ENCODE peak calls at places on chromosomes 2 and 18, in five cellular contexts. O is activated naive CD4-positive, alpha-beta T cell treated with anti-CD3 and anti-CD28 coated beads, Interleukin-2, amount 10 ng/mL, durations not matched to agents 7 days and 5 days; D is DMS 273 treated with DMSO at 0.1 percent for 48 hours; P is HEK293T; F is HTR-8/SVneo. V is an unnamed sample.

GRCh38 chr2:56801770-56802169 is 618.0 kb downstream of the CCDC85A start:
- DNase-seq in O (no peak), D (no peak), P (no peak), F (peak), V (no peak)

GRCh38 chr2:198098918-198099317 is 294.5 kb downstream of the PLCL1 start:
- DNase-seq in O (no peak), D (no peak), P (no peak), F (no peak), V (no peak)

GRCh38 chr2:33552758-33553461 is 46.2 kb downstream of the FAM98A start:
- DNase-seq in O (no peak), D (no peak), P (no peak), F (no peak), V (no peak)

GRCh38 chr2:82875891-82876290 is 1583.2 kb downstream of the SUCLG1 start:
- DNase-seq in O (no peak), D (no peak), P (no peak), F (no peak), V (no peak)

GRCh38 chr18:41593276-41593675 is 361.8 kb upstream of the PIK3C3 start:
- DNase-seq in O (no peak), D (no peak), P (no peak), F (no peak), V (no peak)

GRCh38 chr2:168461178-168461941 is 5.3 kb downstream of the CERS6 start:
- DNase-seq in O (no peak), D (no peak), P (no peak), F (no peak), V (no peak)

GRCh38 chr2:31020713-31021112 is 117.5 kb downstream of the GALNT14 start:
- DNase-seq in O (no peak), D (no peak), P (no peak), F (no peak), V (no peak)

GRCh38 chr18:50507120-50507590 is 52.7 kb upstream of the MAPK4 start:
- DNase-seq in O (no peak), D (peak), P (peak), F (peak), V (peak)

GRCh38 chr18:13318644-13319501 is 100.3 kb downstream of the LDLRAD4 start:
- DNase-seq in O (no peak), D (no peak), P (no peak), F (no peak), V (no peak)

GRCh38 chr2:179606141-179606540 is 255.3 kb downstream of the ZNF385B start:
- DNase-seq in O (no peak), D (no peak), P (no peak), F (no peak), V (no peak)

GRCh38 chr2:234334146-234334545 is 162.7 kb downstream of the ARL4C start:
- DNase-seq in O (no peak), D (no peak), P (no peak), F (no peak), V (no peak)

GRCh38 chr18:78106946-78107345 is 857.3 kb downstream of the GALR1 start:
- DNase-seq in O (no peak), D (no peak), P (no peak), F (no peak), V (no peak)

GRCh38 chr2:164535280-164536025 is 85.8 kb downstream of the GRB14 start:
- DNase-seq in O (no peak), D (no peak), P (no peak), F (no peak), V (no peak)

GRCh38 chr18:66077066-66077465 is 326.3 kb downstream of the CDH7 start:
- DNase-seq in O (no peak), D (no peak), P (no peak), F (no peak), V (no peak)

GRCh38 chr2:41854227-41854626 is 193.6 kb upstream of the PKDCC start:
- DNase-seq in O (no peak), D (no peak), P (no peak), F (no peak), V (no peak)

GRCh38 chr2:38534746-38535403 is 67.9 kb downstream of the HNRNPLL start:
- DNase-seq in O (no peak), D (no peak), P (no peak), F (no peak), V (no peak)

GRCh38 chr2:240919161-240919781 is 13.1 kb downstream of the CROCC2 start:
- DNase-seq in O (peak), D (no peak), P (no peak), F (no peak), V (no peak)

GRCh38 chr2:54669677-54670484 is 53.6 kb upstream of the EML6 start:
- DNase-seq in O (no peak), D (no peak), P (no peak), F (peak), V (no peak)

GRCh38 chr2:61125123-61125710 is 36.8 kb upstream of the C2orf74 start:
- DNase-seq in O (no peak), D (no peak), P (no peak), F (no peak), V (no peak)

GRCh38 chr18:45871655-45872054 is 46.2 kb downstream of the SIGLEC15 start:
- DNase-seq in O (no peak), D (no peak), P (no peak), F (peak), V (no peak)

GRCh38 chr2:198883604-198884003 is 574.1 kb downstream of the SATB2 start:
- DNase-seq in O (no peak), D (no peak), P (no peak), F (no peak), V (no peak)

GRCh38 chr18:11960743-11961380 is 20.4 kb upstream of the IMPA2 start:
- DNase-seq in O (no peak), D (no peak), P (no peak), F (no peak), V (no peak)

GRCh38 chr18:75344615-75345014 is 82.9 kb downstream of the SMIM21 start:
- DNase-seq in O (no peak), D (no peak), P (no peak), F (no peak), V (no peak)

GRCh38 chr2:203018181-203018580 is 3.5 kb downstream of the NBEAL1 start:
- DNase-seq in O (no peak), D (no peak), P (no peak), F (no peak), V (no peak)

GRCh38 chr2:126227250-126227649 is 428.7 kb upstream of the GYPC start:
- DNase-seq in O (no peak), D (no peak), P (no peak), F (no peak), V (no peak)

GRCh38 chr2:183123117-183123958 is 905 bp upstream of the NUP35 start:
- DNase-seq in O (peak), D (no peak), P (no peak), F (no peak), V (no peak)

GRCh38 chr18:61546598-61546997 is 213.4 kb downstream of the CDH20 start:
- DNase-seq in O (no peak), D (no peak), P (no peak), F (peak), V (no peak)

GRCh38 chr2:177530513-177531039 is 138.0 kb downstream of the AGPS start:
- DNase-seq in O (no peak), D (peak), P (no peak), F (no peak), V (no peak)

GRCh38 chr2:220504890-220505564 is 877.6 kb downstream of the SLC4A3 start:
- DNase-seq in O (no peak), D (no peak), P (no peak), F (no peak), V (peak)

GRCh38 chr2:42967959-42968674 is 175.7 kb upstream of the HAAO start:
- DNase-seq in O (no peak), D (no peak), P (no peak), F (no peak), V (no peak)

GRCh38 chr2:235864746-235865535 is 303.2 kb downstream of the GBX2 start:
- DNase-seq in O (no peak), D (no peak), P (no peak), F (no peak), V (no peak)

GRCh38 chr2:135121016-135121657 is 69.0 kb downstream of the RAB3GAP1 start:
- DNase-seq in O (no peak), D (no peak), P (no peak), F (no peak), V (no peak)

GRCh38 chr2:121810959-121811853 is 55.8 kb downstream of the TSN start:
- DNase-seq in O (peak), D (peak), P (peak), F (peak), V (peak)

GRCh38 chr2:190792956-190793888 is 87.4 kb upstream of the GLS start:
- DNase-seq in O (no peak), D (no peak), P (no peak), F (no peak), V (no peak)